ENCODE peak calls at places on chromosomes 1 and 21, in five cellular contexts. A, S, L, C and D are unnamed samples.

GRCh38 chr1:213572939-213573647 is 414.7 kb upstream of the PROX1 start:
- DNase-seq in A (no peak), S (no peak), L (no peak), C (no peak), D (no peak)

GRCh38 chr1:68202239-68202832 is 30.0 kb downstream of the WLS start:
- DNase-seq in A (no peak), S (no peak), L (no peak), C (no peak), D (no peak)

GRCh38 chr1:20250346-20250989 is 40.2 kb upstream of the VWA5B1 start:
- DNase-seq in A (no peak), S (no peak), L (peak), C (no peak), D (no peak)

GRCh38 chr1:43545686-43546387 is 15.2 kb downstream of the PTPRF start:
- DNase-seq in A (peak), S (no peak), L (peak), C (no peak), D (peak)

GRCh38 chr1:40634901-40635655 is 30.4 kb downstream of the RIMS3 start:
- DNase-seq in A (no peak), S (peak), L (peak), C (no peak), D (no peak)

GRCh38 chr1:57987507-57987906 is 559.0 kb downstream of the OMA1 start:
- DNase-seq in A (no peak), S (no peak), L (no peak), C (no peak), D (no peak)

GRCh38 chr1:204217648-204218000 is 3.8 kb upstream of the GOLT1A start:
- DNase-seq in A (no peak), S (no peak), L (no peak), C (no peak), D (no peak)

GRCh38 chr1:33921281-33921680 is 57.4 kb downstream of the HMGB4 start:
- DNase-seq in A (no peak), S (no peak), L (no peak), C (no peak), D (no peak)

GRCh38 chr21:26844258-26845065 is 747 bp downstream of the ADAMTS1 start:
- DNase-seq in A (peak), S (no peak), L (peak), C (no peak), D (peak)

GRCh38 chr21:34936299-34936698 is 112.8 kb downstream of the RUNX1 start:
- DNase-seq in A (no peak), S (no peak), L (no peak), C (no peak), D (no peak)

GRCh38 chr1:28091043-28091781 is 2.8 kb upstream of the EYA3 start:
- DNase-seq in A (peak), S (peak), L (peak), C (peak), D (peak)

GRCh38 chr1:181033128-181033798 is 520 bp upstream of the MR1 start:
- DNase-seq in A (no peak), S (peak), L (peak), C (peak), D (no peak)

GRCh38 chr21:44911384-44912157 is 9.1 kb downstream of the ITGB2 start:
- DNase-seq in A (peak), S (peak), L (peak), C (no peak), D (peak)

GRCh38 chr1:221810406-221810805 is 68.5 kb upstream of the DUSP10 start:
- DNase-seq in A (no peak), S (peak), L (peak), C (no peak), D (no peak)

GRCh38 chr1:205481279-205481617 is 23.2 kb upstream of the CDK18 start:
- DNase-seq in A (no peak), S (no peak), L (no peak), C (no peak), D (no peak)

GRCh38 chr1:28885472-28885877 is 28.9 kb upstream of the EPB41 start:
- DNase-seq in A (no peak), S (no peak), L (no peak), C (no peak), D (peak)

GRCh38 chr21:46208761-46209721 is 19.5 kb downstream of the LSS start:
- DNase-seq in A (no peak), S (no peak), L (no peak), C (no peak), D (peak)

GRCh38 chr1:45864124-45864721 is 60.8 kb downstream of the MAST2 start:
- DNase-seq in A (no peak), S (no peak), L (peak), C (no peak), D (no peak)

GRCh38 chr1:116574581-116575291 is 3.9 kb upstream of the CD58 start:
- DNase-seq in A (peak), S (peak), L (peak), C (peak), D (peak)

GRCh38 chr1:55869050-55869449 is 653.9 kb upstream of the USP24 start:
- DNase-seq in A (no peak), S (no peak), L (no peak), C (no peak), D (no peak)

GRCh38 chr1:149936076-149936991 is at the start of gene MTMR11:
- DNase-seq in A (peak), S (peak), L (peak), C (no peak), D (no peak)

GRCh38 chr1:1210726-1211540 is 3.0 kb downstream of the TNFRSF4 start:
- DNase-seq in A (no peak), S (no peak), L (no peak), C (no peak), D (no peak)

GRCh38 chr1:234214129-234214910 is 158.9 kb upstream of the COA6 start:
- DNase-seq in A (peak), S (no peak), L (peak), C (peak), D (peak)

GRCh38 chr1:228434674-228435073 is 18.0 kb upstream of the TRIM17 start:
- DNase-seq in A (no peak), S (no peak), L (no peak), C (no peak), D (no peak)

GRCh38 chr1:170200665-170201397 is 55.1 kb downstream of the NTMT2 start:
- DNase-seq in A (no peak), S (no peak), L (no peak), C (no peak), D (no peak)

GRCh38 chr1:94727846-94728715 is 92.1 kb upstream of the SLC44A3 start:
- DNase-seq in A (no peak), S (peak), L (peak), C (no peak), D (no peak)

GRCh38 chr1:17181785-17182464 is 23.0 kb upstream of the PADI1 start:
- DNase-seq in A (no peak), S (no peak), L (no peak), C (no peak), D (no peak)